ENCODE peak calls at places on chromosomes 5 and 9, in five cellular contexts. M is lower lobe of right lung, J is D721Med, K is HFFc6, P is left ventricle myocardium inferior. Q is an unnamed sample.

GRCh38 chr5:177103523-177104253 is 17.0 kb downstream of the FGFR4 start:
- DNase-seq in P (no peak), J (no peak), M (no peak), K (no peak), Q (no peak)

GRCh38 chr5:158802941-158803341 is 296.8 kb downstream of the EBF1 start:
- DNase-seq in M (no peak), K (no peak), P (no peak), J (no peak), Q (no peak)

GRCh38 chr9:132998861-132999635 is 20.6 kb downstream of the GFI1B start:
- DNase-seq in K (no peak), P (no peak), M (no peak), J (no peak), Q (peak; percentile 45)

GRCh38 chr5:135223891-135224625 is 175.0 kb downstream of the MACROH2A1 start:
- DNase-seq in P (no peak), J (no peak), M (peak; percentile 16), K (no peak), Q (peak; percentile 18)

GRCh38 chr5:93594591-93595419 is 11.8 kb downstream of the NR2F1 start:
- DNase-seq in M (no peak), P (no peak), J (no peak), K (no peak), Q (no peak)

GRCh38 chr5:177469750-177470525 is 3.5 kb downstream of the DBN1 start:
- DNase-seq in J (no peak), M (no peak), P (no peak), K (no peak), Q (no peak)

GRCh38 chr5:132102101-132102701 is 28.6 kb downstream of the CSF2 start:
- DNase-seq in K (no peak), J (no peak), M (no peak), P (no peak), Q (no peak)

GRCh38 chr5:180315762-180316212 is 23.9 kb upstream of the MAPK9 start:
- DNase-seq in J (peak; percentile 68), K (no peak), M (peak; percentile 81), P (peak; percentile 63), Q (peak; percentile 72)

GRCh38 chr5:127038550-127038949 is 8.2 kb upstream of the MARCHF3 start:
- DNase-seq in J (no peak), K (no peak), M (no peak), P (no peak), Q (no peak)

GRCh38 chr5:127046343-127047072 is 16.1 kb upstream of the MARCHF3 start:
- DNase-seq in J (no peak), K (no peak), P (no peak), M (no peak), Q (no peak)

GRCh38 chr5:127040779-127041520 is 10.6 kb upstream of the MARCHF3 start:
- DNase-seq in K (no peak), J (no peak), P (no peak), M (no peak), Q (peak; percentile 51)

GRCh38 chr5:127041571-127041970 is 11.2 kb upstream of the MARCHF3 start:
- DNase-seq in P (no peak), M (no peak), J (no peak), K (no peak), Q (no peak)

DNA sequence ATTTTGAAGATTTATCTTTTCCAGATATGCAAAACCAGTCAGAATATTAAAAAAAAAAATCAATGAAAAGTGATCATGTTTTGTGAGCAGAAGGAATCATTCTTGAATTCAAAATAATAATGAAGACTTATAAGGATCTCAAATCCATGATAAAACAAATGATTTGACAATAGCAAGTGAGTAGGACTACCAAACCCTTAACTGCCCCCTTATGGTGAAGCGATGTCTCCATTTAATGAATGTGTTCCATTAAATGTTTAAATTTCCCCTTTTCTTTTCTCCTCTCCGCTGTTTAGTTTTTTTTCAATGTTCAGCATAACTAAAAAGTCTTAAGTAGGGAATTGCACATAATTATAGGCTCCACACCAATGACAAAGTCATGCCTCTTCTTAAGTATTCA is 12.2 kb upstream of the MARCHF3 start:
- DNase-seq in M (no peak), K (peak; percentile 35), J (no peak), P (no peak), Q (no peak)
- TF ChIP-seq CTCF in M (peak; percentile 15), K (peak; percentile 66), J (no peak), P (peak; percentile 47), Q (no peak)

GRCh38 chr9:122314193-122314592 is 49.5 kb downstream of the MRRF start:
- DNase-seq in M (no peak), J (no peak), K (no peak), P (no peak), Q (no peak)

GRCh38 chr9:122320346-122320995 is 50.4 kb upstream of the PTGS1 start:
- DNase-seq in P (no peak), M (no peak), K (no peak), J (no peak), Q (no peak)

GRCh38 chr9:122318284-122318683 is 52.5 kb upstream of the PTGS1 start:
- DNase-seq in M (no peak), P (no peak), J (no peak), K (no peak), Q (no peak)

GRCh38 chr9:122309861-122310260 is 45.2 kb downstream of the MRRF start:
- DNase-seq in J (no peak), P (no peak), M (no peak), K (no peak), Q (no peak)

DNA sequence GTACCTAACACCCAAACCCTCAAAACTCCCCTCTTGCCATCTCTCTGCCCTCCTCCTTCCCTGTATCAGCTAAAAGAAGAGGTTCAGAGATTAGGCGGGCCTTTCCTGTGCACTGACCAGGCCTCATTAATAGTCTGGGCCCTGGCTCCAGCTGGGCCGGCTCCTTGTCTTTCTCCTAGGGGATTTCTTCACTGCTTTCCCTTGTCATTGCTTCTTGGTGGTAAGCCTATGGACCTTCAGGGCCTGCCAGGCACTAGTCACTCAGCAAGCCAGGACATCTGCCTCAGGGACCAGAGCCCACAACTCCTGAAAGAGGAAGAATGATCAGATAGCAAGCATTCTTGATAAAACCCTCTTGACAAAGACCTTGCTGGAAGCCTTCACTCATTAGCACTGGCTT is 50.9 kb downstream of the MRRF start:
- DNase-seq in M (no peak), P (no peak), K (no peak), J (no peak), Q (no peak)
- TF ChIP-seq CTCF in M (no peak), P (no peak), K (no peak), J (no peak), Q (no peak)

GRCh38 chr9:127496974-127497373 is 45.7 kb downstream of the LRSAM1 start:
- DNase-seq in P (no peak), M (no peak), J (no peak), K (no peak), Q (no peak)

GRCh38 chr9:127494304-127494702 is 43.0 kb downstream of the LRSAM1 start:
- DNase-seq in J (no peak), M (no peak), K (no peak), P (no peak), Q (no peak)

GRCh38 chr9:127493592-127494303 is 42.4 kb downstream of the LRSAM1 start:
- DNase-seq in P (peak; percentile 65), K (no peak), M (no peak), J (no peak), Q (no peak)

GRCh38 chr9:127497656-127498290 is 46.5 kb downstream of the LRSAM1 start:
- DNase-seq in P (no peak), K (no peak), M (no peak), J (no peak), Q (no peak)

GRCh38 chr9:127495884-127496555 is 44.7 kb downstream of the LRSAM1 start:
- DNase-seq in J (no peak), M (no peak), K (no peak), P (no peak), Q (no peak)
- TF ChIP-seq CTCF in J (no peak), M (no peak), K (peak; percentile 30), P (no peak), Q (no peak)

DNA sequence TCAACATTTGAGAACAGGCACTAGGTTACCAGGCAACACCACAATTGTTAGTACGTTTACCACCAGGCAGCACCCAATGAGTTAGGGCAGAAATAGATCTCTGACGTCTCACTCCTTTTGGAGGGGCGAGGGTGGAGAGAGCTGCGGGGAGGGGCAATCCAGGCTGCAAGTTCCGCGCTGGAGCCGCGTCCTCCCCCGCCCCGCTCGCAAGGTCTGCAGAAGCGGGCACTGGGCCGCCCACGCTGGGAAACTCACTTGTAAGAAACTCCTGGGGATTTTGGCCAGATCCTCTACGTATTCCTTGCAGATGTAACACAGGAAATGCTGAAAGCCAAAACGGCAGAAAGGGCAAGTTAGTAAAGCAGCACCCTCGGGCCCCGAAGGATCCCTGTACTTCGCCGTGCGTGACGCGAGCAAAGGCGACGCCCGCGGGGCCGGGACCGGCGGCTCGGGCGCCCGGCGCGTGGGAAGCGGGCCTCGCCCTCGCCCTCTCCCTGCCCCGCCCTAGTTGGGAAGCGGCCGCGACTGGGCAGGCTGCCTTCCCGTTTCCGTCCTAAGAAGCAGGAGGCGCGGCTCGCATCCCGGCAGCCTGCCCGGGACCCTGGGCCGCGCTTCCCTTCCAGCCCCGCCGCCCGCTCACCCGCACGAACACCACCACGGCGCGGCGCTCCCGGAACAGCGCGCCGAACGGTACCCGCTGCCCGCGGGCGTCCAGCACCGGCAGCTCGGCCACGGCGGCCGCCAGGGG is 493 bp downstream of the PRXL2C start:
- DNase-seq in J (peak; percentile 29), K (peak; percentile 93), M (peak; percentile 88), P (peak; percentile 88), Q (peak; percentile 80)
- TF ChIP-seq CTCF in J (no peak), K (peak; percentile 42), M (no peak), P (peak; percentile 31), Q (peak; percentile 44)

GRCh38 chr5:122896598-122897282 is 51.3 kb downstream of the SNX24 start:
- DNase-seq in K (peak; percentile 25), M (no peak), J (no peak), P (no peak), Q (no peak)
- TF ChIP-seq CTCF in K (peak; percentile 81), M (peak; percentile 57), J (peak; percentile 56), P (peak; percentile 77), Q (no peak)

DNA sequence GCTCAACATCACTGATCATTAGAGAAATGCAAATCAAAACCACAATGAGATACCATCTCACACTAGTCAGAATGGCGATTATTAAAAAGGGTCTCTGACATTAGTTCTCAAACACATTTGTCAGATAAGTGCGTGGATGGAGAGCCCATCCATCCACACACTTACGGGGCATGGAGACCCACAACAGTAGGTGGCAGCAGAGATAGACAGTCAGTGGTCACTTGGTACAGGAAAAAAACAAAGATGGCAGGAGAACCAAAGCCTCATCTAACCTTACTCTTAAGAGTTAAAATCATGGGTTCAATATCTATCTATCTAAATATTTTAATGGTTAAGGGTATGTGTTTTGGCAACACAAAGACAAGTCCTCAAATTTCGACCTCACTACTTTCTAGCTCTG is 1378.7 kb upstream of the C9orf72 start:
- DNase-seq in P (no peak), K (no peak), M (no peak), J (no peak), Q (no peak)
- TF ChIP-seq CTCF in P (no peak), K (peak; percentile 36), M (no peak), J (peak; percentile 10), Q (no peak)

DNA sequence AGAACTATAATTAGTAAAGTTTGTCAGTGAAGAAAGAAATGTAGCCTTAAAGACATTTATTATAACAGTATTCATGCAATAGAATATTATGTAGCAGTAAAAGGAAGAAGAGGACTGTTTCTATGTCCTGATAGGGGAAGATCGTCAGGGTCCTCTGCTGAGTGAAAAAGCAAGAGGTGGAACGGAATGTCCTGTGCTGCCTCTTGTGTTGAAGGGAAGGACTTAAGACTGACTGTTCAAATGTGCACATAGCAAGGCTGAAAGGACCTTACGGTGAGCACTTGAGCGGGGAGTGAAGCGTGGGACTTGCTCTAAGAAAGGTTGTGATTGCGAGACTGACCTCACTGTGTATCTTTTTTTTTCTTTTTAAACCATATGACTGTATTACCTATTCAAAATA is 63.2 kb downstream of the SNX24 start:
- DNase-seq in M (peak; percentile 71), J (no peak), P (no peak), K (no peak), Q (no peak)
- TF ChIP-seq CTCF in M (no peak), J (no peak), P (no peak), K (no peak), Q (no peak)

GRCh38 chr5:113123563-113123962 is 147.0 kb downstream of the DCP2 start:
- DNase-seq in K (no peak), J (no peak), P (no peak), M (no peak), Q (no peak)
- TF ChIP-seq CTCF in K (peak; percentile 43), J (peak; percentile 14), P (peak; percentile 25), M (no peak), Q (no peak)